ENCODE peak calls at places on chromosomes 7 and 10, in eight cellular contexts. O, T, E, P, G, C, D and F are unnamed samples.

GRCh38 chr10:44068716-44069482 is 316.0 kb downstream of the CXCL12 start:
- DNase-seq in O (no peak), T (no peak), E (no peak), P (no peak), G (no peak), C (no peak), D (no peak), F (no peak)

GRCh38 chr7:33986951-33987948 is 81.9 kb downstream of the BMPER start:
- DNase-seq in O (peak; percentile 27), T (no peak), E (peak; percentile 96), P (peak; percentile 92), G (peak; percentile 2), C (peak; percentile 73), D (no peak), F (peak; percentile 69)

GRCh38 chr7:101164071-101164840 is 1.1 kb downstream of the VGF start:
- DNase-seq in O (no peak), T (no peak), E (no peak), P (peak; percentile 63), G (peak; percentile 65), C (peak; percentile 38), D (peak; percentile 85), F (peak; percentile 47)

GRCh38 chr7:76386691-76387260 is 22.7 kb downstream of the SSC4D start:
- DNase-seq in O (no peak), T (no peak), E (no peak), P (no peak), G (no peak), C (no peak), D (no peak), F (no peak)

GRCh38 chr10:79234391-79235318 is 112.6 kb upstream of the PPIF start:
- DNase-seq in O (no peak), T (no peak), E (no peak), P (no peak), G (no peak), C (no peak), D (no peak), F (no peak)

GRCh38 chr7:142774826-142775225 is 4.1 kb downstream of the PRSS2 start:
- DNase-seq in O (no peak), T (no peak), E (no peak), P (no peak), G (no peak), C (no peak), D (no peak), F (no peak)

GRCh38 chr7:154783281-154783909 is 219.5 kb downstream of the PAXIP1 start:
- DNase-seq in O (no peak), T (no peak), E (no peak), P (no peak), G (no peak), C (no peak), D (no peak), F (no peak)

GRCh38 chr7:30225863-30226361 is 58.5 kb upstream of the ZNRF2 start:
- DNase-seq in O (no peak), T (peak; percentile 79), E (peak; percentile 31), P (no peak), G (no peak), C (peak; percentile 56), D (no peak), F (peak; percentile 97)

GRCh38 chr10:58385784-58386112 is 538 bp downstream of the TFAM start:
- DNase-seq in O (peak; percentile 2), T (no peak), E (no peak), P (peak; percentile 42), G (peak; percentile 74), C (no peak), D (no peak), F (peak; percentile 55)

GRCh38 chr10:70595566-70596016 is 7.0 kb downstream of the PRF1 start:
- DNase-seq in O (peak; percentile 66), T (no peak), E (no peak), P (no peak), G (peak; percentile 75), C (no peak), D (peak; percentile 40), F (peak; percentile 32)

GRCh38 chr10:70493660-70494234 is 15.2 kb downstream of the PALD1 start:
- DNase-seq in O (no peak), T (peak; percentile 71), E (no peak), P (no peak), G (peak; percentile 46), C (no peak), D (peak; percentile 81), F (peak; percentile 84)

GRCh38 chr10:121373411-121373810 is 224.8 kb downstream of the FGFR2 start:
- DNase-seq in O (no peak), T (no peak), E (no peak), P (no peak), G (no peak), C (no peak), D (no peak), F (no peak)

GRCh38 chr7:28507538-28508282 is 95.4 kb downstream of the CREB5 start:
- DNase-seq in O (no peak), T (no peak), E (no peak), P (no peak), G (no peak), C (no peak), D (no peak), F (no peak)

GRCh38 chr10:94571528-94571927 is 25.9 kb downstream of the HELLS start:
- DNase-seq in O (no peak), T (no peak), E (no peak), P (no peak), G (no peak), C (no peak), D (no peak), F (no peak)

GRCh38 chr10:6201511-6201975 is 1.2 kb upstream of the PFKFB3 start:
- DNase-seq in O (peak; percentile 39), T (peak; percentile 63), E (no peak), P (peak; percentile 73), G (peak; percentile 32), C (peak; percentile 54), D (peak; percentile 67), F (peak; percentile 63)
- TF ChIP-seq POLR2A in O (no peak), T (peak; percentile 68), E (no peak), P (no peak), G (no peak), C (no peak), D (no peak), F (no peak)

GRCh38 chr7:148505955-148506354 is 84.6 kb upstream of the C7orf33 start:
- DNase-seq in O (no peak), T (no peak), E (no peak), P (no peak), G (no peak), C (no peak), D (no peak), F (no peak)

GRCh38 chr7:148500978-148501377 is 89.6 kb upstream of the C7orf33 start:
- DNase-seq in O (no peak), T (no peak), E (no peak), P (no peak), G (no peak), C (no peak), D (no peak), F (no peak)

GRCh38 chr7:148503900-148504487 is 86.6 kb upstream of the C7orf33 start:
- DNase-seq in O (no peak), T (no peak), E (peak; percentile 24), P (peak; percentile 22), G (peak; percentile 53), C (peak; percentile 41), D (no peak), F (peak; percentile 53)

GRCh38 chr7:148501707-148502139 is 88.8 kb upstream of the C7orf33 start:
- DNase-seq in O (no peak), T (peak; percentile 69), E (no peak), P (no peak), G (peak; percentile 14), C (no peak), D (peak; percentile 62), F (no peak)
- H3K4me3 ChIP-seq in O (no peak overlapping the region), T (no peak overlapping the region), E (no peak overlapping the region), P (no peak overlapping the region), G (no peak overlapping the region), C (no peak overlapping the region), D (no peak overlapping the region), F (no peak overlapping the region)

GRCh38 chr7:134460000-134460399 is 1.1 kb upstream of the AKR1B1 start:
- DNase-seq in O (no peak), T (no peak), E (no peak), P (peak; percentile 62), G (no peak), C (no peak), D (no peak), F (no peak)

GRCh38 chr7:134458806-134459698 is at the start of gene AKR1B1:
- DNase-seq in O (peak; percentile 84), T (peak; percentile 64), E (peak; percentile 54), P (peak; percentile 98), G (peak; percentile 31), C (peak; percentile 89), D (peak; percentile 93), F (peak; percentile 97)

GRCh38 chr7:134457166-134457565 is 1.7 kb downstream of the AKR1B1 start:
- DNase-seq in O (no peak), T (no peak), E (no peak), P (no peak), G (no peak), C (no peak), D (no peak), F (no peak)

GRCh38 chr7:134461921-134462320 is 3.0 kb upstream of the AKR1B1 start:
- DNase-seq in O (no peak), T (no peak), E (no peak), P (no peak), G (no peak), C (no peak), D (no peak), F (no peak)

DNA sequence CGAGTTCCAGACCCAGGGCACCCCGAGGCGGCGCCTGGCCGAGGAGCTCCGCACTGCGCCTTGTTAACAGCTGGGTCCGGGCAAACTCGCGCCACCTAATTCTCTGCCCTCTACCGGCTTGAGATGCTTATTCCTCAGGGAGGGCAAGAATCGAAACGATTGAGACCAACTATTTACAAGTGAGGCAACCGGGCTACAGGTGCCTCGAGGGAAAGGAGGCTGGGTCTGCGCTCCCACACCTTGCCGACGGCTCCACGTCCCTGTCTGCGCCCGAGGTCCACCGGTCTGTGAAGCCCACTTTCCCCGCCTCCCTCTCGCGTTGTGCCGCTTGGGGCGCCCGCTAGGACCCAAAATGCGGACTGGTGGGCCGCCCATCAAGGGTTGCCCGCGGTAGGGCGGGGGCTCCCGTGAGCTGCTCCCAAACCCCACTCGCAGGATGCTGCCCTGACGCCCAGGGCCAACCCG is 527 bp downstream of the AKR1B1 start:
- DNase-seq in O (peak; percentile 49), T (peak; percentile 9), E (no peak), P (peak; percentile 74), G (no peak), C (peak; percentile 60), D (peak; percentile 79), F (peak; percentile 81)
- TF ChIP-seq MAX in O (no peak), T (no peak), E (no peak), P (no peak), G (no peak), C (no peak), D (no peak), F (no peak)

GRCh38 chr7:15580604-15581351 is 19.0 kb upstream of the AGMO start:
- DNase-seq in O (no peak), T (no peak), E (no peak), P (no peak), G (no peak), C (peak; percentile 69), D (no peak), F (no peak)

GRCh38 chr7:15582773-15583172 is 21.0 kb upstream of the AGMO start:
- DNase-seq in O (no peak), T (no peak), E (no peak), P (no peak), G (no peak), C (no peak), D (no peak), F (no peak)

GRCh38 chr7:15581352-15581951 is 19.6 kb upstream of the AGMO start:
- DNase-seq in O (no peak), T (no peak), E (no peak), P (no peak), G (no peak), C (no peak), D (no peak), F (no peak)

GRCh38 chr7:15577600-15577999 is 15.8 kb upstream of the AGMO start:
- DNase-seq in O (no peak), T (no peak), E (no peak), P (no peak), G (no peak), C (no peak), D (no peak), F (no peak)
- TF ChIP-seq POLR2A in O (no peak), T (no peak), E (no peak), P (no peak), G (no peak), C (no peak), D (no peak), F (no peak)